ENCODE peak calls at places on chromosomes 7 and 10, in eight cellular contexts. One of them, this sample, is unnamed.

GRCh38 chr7:101398631-101399289 is 36.1 kb downstream of the COL26A1 start:
- DNase-seq in mesenchymal stem cell: no peak
- DNase-seq in dorsolateral prefrontal cortex: no peak
- DNase-seq in effector memory CD4-positive, alpha-beta T cell: no peak
- DNase-seq in left ventricle myocardium inferior: no peak
- DNase-seq in thoracic aorta: no peak
- DNase-seq in MM.1S: no peak
- DNase-seq in IMR-90: no peak
- DNase-seq in this sample: no peak

GRCh38 chr7:44587843-44588711 is 6.0 kb upstream of the TMED4 start:
- DNase-seq in mesenchymal stem cell: peak
- DNase-seq in dorsolateral prefrontal cortex: peak
- DNase-seq in effector memory CD4-positive, alpha-beta T cell: no peak
- DNase-seq in left ventricle myocardium inferior: no peak
- DNase-seq in thoracic aorta: no peak
- DNase-seq in MM.1S: peak
- DNase-seq in IMR-90: peak
- DNase-seq in this sample: no peak

GRCh38 chr10:128103229-128103714 is 23.0 kb downstream of the MKI67 start:
- DNase-seq in mesenchymal stem cell: no peak
- DNase-seq in dorsolateral prefrontal cortex: no peak
- DNase-seq in effector memory CD4-positive, alpha-beta T cell: no peak
- DNase-seq in left ventricle myocardium inferior: no peak
- DNase-seq in thoracic aorta: no peak
- DNase-seq in MM.1S: no peak
- DNase-seq in IMR-90: no peak
- DNase-seq in this sample: no peak

GRCh38 chr7:76343294-76343930 is 15.4 kb downstream of the YWHAG start:
- DNase-seq in mesenchymal stem cell: no peak
- DNase-seq in dorsolateral prefrontal cortex: no peak
- DNase-seq in effector memory CD4-positive, alpha-beta T cell: no peak
- DNase-seq in left ventricle myocardium inferior: no peak
- DNase-seq in thoracic aorta: no peak
- DNase-seq in MM.1S: no peak
- DNase-seq in IMR-90: peak
- DNase-seq in this sample: no peak

GRCh38 chr10:22597142-22597541 is 117.2 kb downstream of the PIP4K2A start:
- DNase-seq in mesenchymal stem cell: peak
- DNase-seq in dorsolateral prefrontal cortex: no peak
- DNase-seq in effector memory CD4-positive, alpha-beta T cell: no peak
- DNase-seq in left ventricle myocardium inferior: no peak
- DNase-seq in thoracic aorta: no peak
- DNase-seq in MM.1S: no peak
- DNase-seq in IMR-90: peak
- DNase-seq in this sample: no peak

GRCh38 chr7:129470411-129470810 is 31.9 kb upstream of the SMKR1 start:
- DNase-seq in mesenchymal stem cell: no peak
- DNase-seq in dorsolateral prefrontal cortex: no peak
- DNase-seq in effector memory CD4-positive, alpha-beta T cell: no peak
- DNase-seq in left ventricle myocardium inferior: no peak
- DNase-seq in thoracic aorta: no peak
- DNase-seq in MM.1S: no peak
- DNase-seq in IMR-90: no peak
- DNase-seq in this sample: no peak

GRCh38 chr7:44798649-44799275 is 2.3 kb downstream of the PPIA start:
- DNase-seq in mesenchymal stem cell: no peak
- DNase-seq in dorsolateral prefrontal cortex: no peak
- DNase-seq in effector memory CD4-positive, alpha-beta T cell: no peak
- DNase-seq in left ventricle myocardium inferior: no peak
- DNase-seq in thoracic aorta: no peak
- DNase-seq in MM.1S: no peak
- DNase-seq in IMR-90: no peak
- DNase-seq in this sample: no peak

GRCh38 chr7:36287371-36288241 is 102.1 kb upstream of the ANLN start:
- DNase-seq in mesenchymal stem cell: no peak
- DNase-seq in dorsolateral prefrontal cortex: no peak
- DNase-seq in effector memory CD4-positive, alpha-beta T cell: peak
- DNase-seq in left ventricle myocardium inferior: no peak
- DNase-seq in thoracic aorta: no peak
- DNase-seq in MM.1S: peak
- DNase-seq in IMR-90: no peak
- DNase-seq in this sample: peak

GRCh38 chr7:117661312-117661711 is 181.5 kb downstream of the CFTR start:
- DNase-seq in mesenchymal stem cell: no peak
- DNase-seq in dorsolateral prefrontal cortex: no peak
- DNase-seq in effector memory CD4-positive, alpha-beta T cell: no peak
- DNase-seq in left ventricle myocardium inferior: no peak
- DNase-seq in thoracic aorta: no peak
- DNase-seq in MM.1S: no peak
- DNase-seq in IMR-90: no peak
- DNase-seq in this sample: no peak

GRCh38 chr10:69421611-69422308 is 5.0 kb upstream of the TACR2 start:
- DNase-seq in mesenchymal stem cell: peak
- DNase-seq in dorsolateral prefrontal cortex: no peak
- DNase-seq in effector memory CD4-positive, alpha-beta T cell: no peak
- DNase-seq in left ventricle myocardium inferior: peak
- DNase-seq in thoracic aorta: no peak
- DNase-seq in MM.1S: no peak
- DNase-seq in IMR-90: peak
- DNase-seq in this sample: no peak

GRCh38 chr7:123538897-123539296 is 4.5 kb upstream of the IQUB start:
- DNase-seq in mesenchymal stem cell: no peak
- DNase-seq in dorsolateral prefrontal cortex: no peak
- DNase-seq in effector memory CD4-positive, alpha-beta T cell: no peak
- DNase-seq in left ventricle myocardium inferior: no peak
- DNase-seq in thoracic aorta: no peak
- DNase-seq in MM.1S: no peak
- DNase-seq in IMR-90: peak
- DNase-seq in this sample: no peak

GRCh38 chr7:20514364-20514763 is 101.1 kb upstream of the ABCB5 start:
- DNase-seq in mesenchymal stem cell: peak
- DNase-seq in dorsolateral prefrontal cortex: peak
- DNase-seq in effector memory CD4-positive, alpha-beta T cell: no peak
- DNase-seq in left ventricle myocardium inferior: peak
- DNase-seq in thoracic aorta: no peak
- DNase-seq in MM.1S: peak
- DNase-seq in IMR-90: no peak
- DNase-seq in this sample: no peak

GRCh38 chr7:44309271-44310091 is 15.9 kb downstream of the CAMK2B start:
- DNase-seq in mesenchymal stem cell: peak
- DNase-seq in dorsolateral prefrontal cortex: no peak
- DNase-seq in effector memory CD4-positive, alpha-beta T cell: no peak
- DNase-seq in left ventricle myocardium inferior: peak
- DNase-seq in thoracic aorta: no peak
- DNase-seq in MM.1S: peak
- DNase-seq in IMR-90: peak
- DNase-seq in this sample: no peak

GRCh38 chr10:89219512-89220218 is 12.5 kb upstream of the CH25H start:
- DNase-seq in mesenchymal stem cell: no peak
- DNase-seq in dorsolateral prefrontal cortex: peak
- DNase-seq in effector memory CD4-positive, alpha-beta T cell: no peak
- DNase-seq in left ventricle myocardium inferior: no peak
- DNase-seq in thoracic aorta: no peak
- DNase-seq in MM.1S: no peak
- DNase-seq in IMR-90: no peak
- DNase-seq in this sample: peak

GRCh38 chr7:140439359-140439758 is 35.5 kb downstream of the RAB19 start:
- DNase-seq in mesenchymal stem cell: no peak
- DNase-seq in dorsolateral prefrontal cortex: no peak
- DNase-seq in effector memory CD4-positive, alpha-beta T cell: no peak
- DNase-seq in left ventricle myocardium inferior: no peak
- DNase-seq in thoracic aorta: no peak
- DNase-seq in MM.1S: no peak
- DNase-seq in IMR-90: no peak
- DNase-seq in this sample: no peak

GRCh38 chr7:113698556-113699220 is 220.1 kb downstream of the PPP1R3A start:
- DNase-seq in mesenchymal stem cell: peak
- DNase-seq in dorsolateral prefrontal cortex: no peak
- DNase-seq in effector memory CD4-positive, alpha-beta T cell: no peak
- DNase-seq in left ventricle myocardium inferior: no peak
- DNase-seq in thoracic aorta: no peak
- DNase-seq in MM.1S: peak
- DNase-seq in IMR-90: peak
- DNase-seq in this sample: no peak

GRCh38 chr10:67665491-67665890 is 30.5 kb downstream of the CTNNA3 start:
- DNase-seq in mesenchymal stem cell: no peak
- DNase-seq in dorsolateral prefrontal cortex: peak
- DNase-seq in effector memory CD4-positive, alpha-beta T cell: no peak
- DNase-seq in left ventricle myocardium inferior: no peak
- DNase-seq in thoracic aorta: no peak
- DNase-seq in MM.1S: peak
- DNase-seq in IMR-90: no peak
- DNase-seq in this sample: peak

GRCh38 chr7:148481965-148482626 is 108.5 kb upstream of the C7orf33 start:
- DNase-seq in mesenchymal stem cell: no peak
- DNase-seq in dorsolateral prefrontal cortex: no peak
- DNase-seq in effector memory CD4-positive, alpha-beta T cell: no peak
- DNase-seq in left ventricle myocardium inferior: no peak
- DNase-seq in thoracic aorta: no peak
- DNase-seq in MM.1S: no peak
- DNase-seq in IMR-90: no peak
- DNase-seq in this sample: no peak

GRCh38 chr7:20385121-20385520 is 54.4 kb downstream of the ITGB8 start:
- DNase-seq in mesenchymal stem cell: peak
- DNase-seq in dorsolateral prefrontal cortex: no peak
- DNase-seq in effector memory CD4-positive, alpha-beta T cell: no peak
- DNase-seq in left ventricle myocardium inferior: no peak
- DNase-seq in thoracic aorta: no peak
- DNase-seq in MM.1S: no peak
- DNase-seq in IMR-90: peak
- DNase-seq in this sample: no peak

GRCh38 chr10:111650088-111650487 is 533.5 kb downstream of the GPAM start:
- DNase-seq in mesenchymal stem cell: no peak
- DNase-seq in dorsolateral prefrontal cortex: no peak
- DNase-seq in effector memory CD4-positive, alpha-beta T cell: no peak
- DNase-seq in left ventricle myocardium inferior: no peak
- DNase-seq in thoracic aorta: no peak
- DNase-seq in MM.1S: no peak
- DNase-seq in IMR-90: no peak
- DNase-seq in this sample: no peak

GRCh38 chr10:111646021-111646420 is 537.5 kb downstream of the GPAM start:
- DNase-seq in mesenchymal stem cell: no peak
- DNase-seq in dorsolateral prefrontal cortex: no peak
- DNase-seq in effector memory CD4-positive, alpha-beta T cell: no peak
- DNase-seq in left ventricle myocardium inferior: no peak
- DNase-seq in thoracic aorta: no peak
- DNase-seq in MM.1S: no peak
- DNase-seq in IMR-90: no peak
- DNase-seq in this sample: no peak

GRCh38 chr10:111648046-111648445 is 535.5 kb downstream of the GPAM start:
- DNase-seq in mesenchymal stem cell: no peak
- DNase-seq in dorsolateral prefrontal cortex: no peak
- DNase-seq in effector memory CD4-positive, alpha-beta T cell: no peak
- DNase-seq in left ventricle myocardium inferior: no peak
- DNase-seq in thoracic aorta: no peak
- DNase-seq in MM.1S: no peak
- DNase-seq in IMR-90: no peak
- DNase-seq in this sample: no peak
- H3K27ac ChIP-seq in mesenchymal stem cell: no peak
- H3K27ac ChIP-seq in dorsolateral prefrontal cortex: no peak
- H3K27ac ChIP-seq in effector memory CD4-positive, alpha-beta T cell: no peak
- H3K27ac ChIP-seq in left ventricle myocardium inferior: no peak
- H3K27ac ChIP-seq in thoracic aorta: no peak
- H3K27ac ChIP-seq in MM.1S: no peak
- H3K27ac ChIP-seq in IMR-90: no peak
- H3K27ac ChIP-seq in this sample: no peak

GRCh38 chr10:3895045-3895609 is 110.1 kb upstream of the KLF6 start:
- DNase-seq in mesenchymal stem cell: peak
- DNase-seq in dorsolateral prefrontal cortex: no peak
- DNase-seq in effector memory CD4-positive, alpha-beta T cell: no peak
- DNase-seq in left ventricle myocardium inferior: no peak
- DNase-seq in thoracic aorta: no peak
- DNase-seq in MM.1S: no peak
- DNase-seq in IMR-90: peak
- DNase-seq in this sample: no peak
- H3K27ac ChIP-seq in mesenchymal stem cell: peak
- H3K27ac ChIP-seq in dorsolateral prefrontal cortex: no peak
- H3K27ac ChIP-seq in effector memory CD4-positive, alpha-beta T cell: no peak
- H3K27ac ChIP-seq in left ventricle myocardium inferior: no peak
- H3K27ac ChIP-seq in thoracic aorta: no peak
- H3K27ac ChIP-seq in MM.1S: no peak
- H3K27ac ChIP-seq in IMR-90: peak
- H3K27ac ChIP-seq in this sample: no peak

DNA sequence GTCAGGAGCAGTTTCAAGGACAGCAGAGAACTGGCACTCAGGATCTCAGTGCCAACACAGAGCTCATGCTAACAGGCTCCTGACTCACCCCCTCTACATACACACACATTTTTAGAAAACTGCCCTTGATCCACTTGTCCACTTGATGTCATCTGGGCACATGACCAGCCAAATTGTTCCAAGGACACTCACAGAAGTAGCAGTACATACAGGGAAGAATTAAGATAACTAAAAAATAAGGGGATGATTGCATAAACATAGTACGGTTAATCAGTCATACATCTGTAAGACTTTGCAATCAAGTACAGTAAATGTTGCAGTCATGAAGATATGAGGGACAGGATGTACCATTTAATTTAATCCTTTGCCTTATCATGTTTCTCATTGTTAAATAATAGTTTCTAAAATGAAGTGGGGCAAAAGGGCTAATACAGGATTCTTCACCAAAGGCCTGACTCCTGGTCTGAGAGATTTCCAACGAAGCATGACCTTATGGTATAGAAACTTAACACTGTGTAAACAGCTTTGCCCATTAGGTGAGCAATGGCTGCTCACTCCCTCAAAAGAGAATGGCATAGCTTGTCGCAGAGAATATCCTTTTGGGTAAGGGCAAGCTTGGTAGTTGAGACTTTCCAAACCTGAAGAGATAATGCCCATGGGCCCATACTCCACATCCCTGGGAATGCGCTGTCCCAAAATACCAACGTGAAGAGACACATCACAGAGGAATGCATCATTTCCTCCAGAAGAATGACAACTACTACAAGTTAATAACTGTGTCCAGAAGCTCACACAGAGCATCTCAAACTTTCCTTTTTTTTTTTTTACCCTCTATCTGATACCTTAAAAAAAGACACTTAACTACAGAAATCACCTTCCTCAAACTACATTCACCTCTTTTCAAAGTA is 94.1 kb downstream of the ARMH3 start:
- DNase-seq in mesenchymal stem cell: peak
- DNase-seq in dorsolateral prefrontal cortex: no peak
- DNase-seq in effector memory CD4-positive, alpha-beta T cell: no peak
- DNase-seq in left ventricle myocardium inferior: peak
- DNase-seq in thoracic aorta: peak
- DNase-seq in MM.1S: no peak
- DNase-seq in IMR-90: peak
- DNase-seq in this sample: no peak
- H3K27ac ChIP-seq in mesenchymal stem cell: no peak
- H3K27ac ChIP-seq in dorsolateral prefrontal cortex: no peak
- H3K27ac ChIP-seq in effector memory CD4-positive, alpha-beta T cell: no peak
- H3K27ac ChIP-seq in left ventricle myocardium inferior: peak
- H3K27ac ChIP-seq in thoracic aorta: no peak
- H3K27ac ChIP-seq in MM.1S: no peak
- H3K27ac ChIP-seq in IMR-90: no peak
- H3K27ac ChIP-seq in this sample: no peak

DNA sequence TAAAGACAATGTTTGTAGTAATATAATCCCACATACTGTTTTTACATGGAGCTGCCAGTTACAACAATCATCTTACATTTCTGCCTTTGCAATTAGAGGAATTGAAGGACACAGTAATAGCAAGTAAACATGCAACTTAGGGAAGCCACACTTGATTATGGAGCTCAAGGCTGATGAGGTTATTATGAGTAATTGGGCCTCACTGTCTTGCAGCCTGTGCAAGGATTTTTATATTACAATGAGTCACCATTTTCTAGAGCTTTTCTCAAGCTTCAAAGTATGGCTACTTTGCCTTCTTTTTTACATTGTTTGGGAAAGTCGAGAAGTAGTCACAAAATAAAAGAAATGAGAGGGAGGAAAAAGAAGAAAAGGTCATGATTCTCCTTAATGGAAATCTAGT is 226.4 kb downstream of the KIAA1217 start:
- DNase-seq in mesenchymal stem cell: peak
- DNase-seq in dorsolateral prefrontal cortex: no peak
- DNase-seq in effector memory CD4-positive, alpha-beta T cell: no peak
- DNase-seq in left ventricle myocardium inferior: no peak
- DNase-seq in thoracic aorta: no peak
- DNase-seq in MM.1S: no peak
- DNase-seq in IMR-90: peak
- DNase-seq in this sample: no peak
- H3K27ac ChIP-seq in mesenchymal stem cell: no peak
- H3K27ac ChIP-seq in dorsolateral prefrontal cortex: no peak
- H3K27ac ChIP-seq in effector memory CD4-positive, alpha-beta T cell: no peak
- H3K27ac ChIP-seq in left ventricle myocardium inferior: no peak
- H3K27ac ChIP-seq in thoracic aorta: no peak
- H3K27ac ChIP-seq in MM.1S: no peak
- H3K27ac ChIP-seq in IMR-90: no peak
- H3K27ac ChIP-seq in this sample: no peak

This sample was measured in caudate nucleus.